ENCODE peak calls at places on chromosomes 13 and 19, in four cellular contexts. A is ELR, O is NAMALWA, D is activated T-helper 1 cell treated with Interleukin-2 at 50 U/mL for 16 hours. F is an unnamed sample.

GRCh38 chr13:66087149-66087780 is 1142.9 kb downstream of the PCDH9 start:
- DNase-seq in A (no peak), O (no peak), D (no peak), F (no peak)

GRCh38 chr13:41352935-41353801 is 42.1 kb downstream of the NAA16 start:
- DNase-seq in A (peak; percentile 65), O (peak; percentile 80), D (peak; percentile 24), F (peak; percentile 60)

GRCh38 chr13:97255515-97255999 is 33.4 kb downstream of the MBNL2 start:
- DNase-seq in A (no peak), O (no peak), D (no peak), F (no peak)

GRCh38 chr19:29467824-29468401 is 57.9 kb upstream of the VSTM2B start:
- DNase-seq in A (peak; percentile 62), O (peak; percentile 45), D (no peak), F (peak; percentile 26)

GRCh38 chr19:29667941-29668340 is 2.7 kb downstream of the PLEKHF1 start:
- DNase-seq in A (no peak), O (peak; percentile 22), D (peak; percentile 56), F (no peak)

GRCh38 chr13:44331912-44332840 is 41.4 kb upstream of the SERP2 start:
- DNase-seq in A (peak; percentile 68), O (no peak), D (no peak), F (peak; percentile 78)

GRCh38 chr19:45402469-45403070 is 2.3 kb downstream of the PPP1R13L start:
- DNase-seq in A (peak; percentile 26), O (no peak), D (no peak), F (peak; percentile 39)

GRCh38 chr19:50311723-50312635 is 17.2 kb downstream of the KCNC3 start:
- DNase-seq in A (peak; percentile 28), O (no peak), D (no peak), F (no peak)

GRCh38 chr19:46124638-46125115 is at the start of gene IGFL3:
- DNase-seq in A (peak; percentile 15), O (no peak), D (no peak), F (peak; percentile 30)

GRCh38 chr19:39677931-39678889 is 22.5 kb downstream of the LGALS16 start:
- DNase-seq in A (no peak), O (no peak), D (no peak), F (no peak)

GRCh38 chr13:29676941-29677452 is 81.5 kb upstream of the SLC7A1 start:
- DNase-seq in A (peak; percentile 46), O (no peak), D (no peak), F (peak; percentile 30)

GRCh38 chr19:49929121-49929610 is at the start of the genes ATF5 and NUP62:
- DNase-seq in A (peak; percentile 90), O (peak; percentile 71), D (peak; percentile 86), F (peak; percentile 90)

GRCh38 chr19:47407417-47407774 is 11.9 kb downstream of the MEIS3 start:
- DNase-seq in A (no peak), O (no peak), D (no peak), F (no peak)

GRCh38 chr13:25046985-25047660 is 48.8 kb upstream of the PABPC3 start:
- DNase-seq in A (peak; percentile 59), O (no peak), D (no peak), F (peak; percentile 48)

GRCh38 chr19:51020988-51021651 is 1.6 kb upstream of the KLK10 start:
- DNase-seq in A (peak; percentile 61), O (peak; percentile 58), D (no peak), F (peak; percentile 46)

GRCh38 chr13:34943675-34944634 is 1.9 kb downstream of the NBEA start:
- DNase-seq in A (no peak), O (peak; percentile 42), D (no peak), F (no peak)

GRCh38 chr19:45768644-45769053 is 403 bp downstream of the SIX5 start:
- DNase-seq in A (peak; percentile 58), O (peak; percentile 60), D (no peak), F (peak; percentile 55)

GRCh38 chr13:45200701-45201230 is at the start of gene KCTD4:
- DNase-seq in A (peak; percentile 34), O (no peak), D (no peak), F (no peak)

GRCh38 chr19:720691-721160 is 12.0 kb downstream of the PALM start:
- DNase-seq in A (no peak), O (no peak), D (no peak), F (no peak)

GRCh38 chr13:98309569-98310335 is 132.7 kb upstream of the RNF113B start:
- DNase-seq in A (no peak), O (no peak), D (no peak), F (no peak)

GRCh38 chr19:1251503-1252220 is 3.3 kb downstream of the MIDN start:
- DNase-seq in A (peak; percentile 56), O (peak; percentile 73), D (peak; percentile 52), F (no peak)

F was measured in EL.